ENCODE peak calls at places on chromosomes 16 and 17, in seven cellular contexts. One of them, this sample, is unnamed.

GRCh38 chr16:69904495-69905170 is 46.5 kb upstream of the CLEC18A start:
- DNase-seq in CD8-positive, alpha-beta memory T cell: no peak
- DNase-seq in Peyer's patch: no peak
- DNase-seq in KBM-7: no peak
- DNase-seq in stimulated activated CD8-positive, alpha-beta memory T cell treated with anti-CD3 and anti-CD28 coated beads, Interleukin-4, amount 100 ng/mL, for 24 hours: no peak
- DNase-seq in fibroblast of lung: no peak
- DNase-seq in breast epithelium: no peak
- DNase-seq in this sample: no peak

GRCh38 chr16:15643453-15644305 is 725 bp upstream of the MARF1 start:
- DNase-seq in CD8-positive, alpha-beta memory T cell: no peak
- DNase-seq in Peyer's patch: peak; percentile 61
- DNase-seq in KBM-7: peak; percentile 78
- DNase-seq in stimulated activated CD8-positive, alpha-beta memory T cell treated with anti-CD3 and anti-CD28 coated beads, Interleukin-4, amount 100 ng/mL, for 24 hours: no peak
- DNase-seq in fibroblast of lung: peak; percentile 60
- DNase-seq in breast epithelium: no peak
- DNase-seq in this sample: peak; percentile 70

GRCh38 chr17:76075364-76076099 is 951 bp downstream of the GALR2 start:
- DNase-seq in CD8-positive, alpha-beta memory T cell: no peak
- DNase-seq in Peyer's patch: no peak
- DNase-seq in KBM-7: peak; percentile 50
- DNase-seq in stimulated activated CD8-positive, alpha-beta memory T cell treated with anti-CD3 and anti-CD28 coated beads, Interleukin-4, amount 100 ng/mL, for 24 hours: no peak
- DNase-seq in fibroblast of lung: no peak
- DNase-seq in breast epithelium: no peak
- DNase-seq in this sample: peak; percentile 35

GRCh38 chr16:89392881-89393730 is 97.3 kb downstream of the ANKRD11 start:
- DNase-seq in CD8-positive, alpha-beta memory T cell: no peak
- DNase-seq in Peyer's patch: no peak
- DNase-seq in KBM-7: no peak
- DNase-seq in stimulated activated CD8-positive, alpha-beta memory T cell treated with anti-CD3 and anti-CD28 coated beads, Interleukin-4, amount 100 ng/mL, for 24 hours: no peak
- DNase-seq in fibroblast of lung: no peak
- DNase-seq in breast epithelium: no peak
- DNase-seq in this sample: no peak

GRCh38 chr17:33889766-33890165 is 365.3 kb upstream of the CCL2 start:
- DNase-seq in CD8-positive, alpha-beta memory T cell: no peak
- DNase-seq in Peyer's patch: no peak
- DNase-seq in KBM-7: no peak
- DNase-seq in stimulated activated CD8-positive, alpha-beta memory T cell treated with anti-CD3 and anti-CD28 coated beads, Interleukin-4, amount 100 ng/mL, for 24 hours: no peak
- DNase-seq in fibroblast of lung: no peak
- DNase-seq in breast epithelium: no peak
- DNase-seq in this sample: no peak

GRCh38 chr17:82937411-82938371 is 97.9 kb upstream of the ZNF750 start:
- DNase-seq in CD8-positive, alpha-beta memory T cell: peak; percentile 41
- DNase-seq in Peyer's patch: peak; percentile 37
- DNase-seq in KBM-7: no peak
- DNase-seq in stimulated activated CD8-positive, alpha-beta memory T cell treated with anti-CD3 and anti-CD28 coated beads, Interleukin-4, amount 100 ng/mL, for 24 hours: no peak
- DNase-seq in fibroblast of lung: no peak
- DNase-seq in breast epithelium: peak; percentile 43
- DNase-seq in this sample: no peak

GRCh38 chr16:51148674-51149228 is 2.3 kb downstream of the SALL1 start:
- DNase-seq in CD8-positive, alpha-beta memory T cell: no peak
- DNase-seq in Peyer's patch: no peak
- DNase-seq in KBM-7: no peak
- DNase-seq in stimulated activated CD8-positive, alpha-beta memory T cell treated with anti-CD3 and anti-CD28 coated beads, Interleukin-4, amount 100 ng/mL, for 24 hours: no peak
- DNase-seq in fibroblast of lung: peak; percentile 27
- DNase-seq in breast epithelium: no peak
- DNase-seq in this sample: peak; percentile 23

GRCh38 chr17:19417611-19418010 is 6.6 kb downstream of the RNF112 start:
- DNase-seq in CD8-positive, alpha-beta memory T cell: no peak
- DNase-seq in Peyer's patch: no peak
- DNase-seq in KBM-7: no peak
- DNase-seq in stimulated activated CD8-positive, alpha-beta memory T cell treated with anti-CD3 and anti-CD28 coated beads, Interleukin-4, amount 100 ng/mL, for 24 hours: no peak
- DNase-seq in fibroblast of lung: no peak
- DNase-seq in breast epithelium: no peak
- DNase-seq in this sample: no peak